ENCODE peak calls at places on chromosomes 1 and 21, in eight cellular contexts. One of them, this sample, is unnamed.

GRCh38 chr1:43934279-43934985 is 831 bp downstream of the ARTN start:
- DNase-seq in AG08396: peak; percentile 85
- DNase-seq in NCI-H1092: peak; percentile 67
- DNase-seq in T follicular helper cell: peak; percentile 18
- DNase-seq in stimulated activated CD4-positive, alpha-beta T cell treated with anti-CD3 and anti-CD28 coated beads, Interleukin-2, amount 100 ng/mL, for 48 hours: peak; percentile 65
- DNase-seq in stimulated activated CD8-positive, alpha-beta memory T cell treated with anti-CD3 and anti-CD28 coated beads, Interleukin-4, amount 100 ng/mL, for 1 hour: peak; percentile 27
- DNase-seq in NCI-H345: peak; percentile 57
- DNase-seq in HFF-Myc: no peak
- DNase-seq in this sample: peak; percentile 72

GRCh38 chr1:20405051-20405754 is 80.8 kb downstream of the CAMK2N1 start:
- DNase-seq in NCI-H345: no peak
- DNase-seq in NCI-H1092: no peak
- DNase-seq in stimulated activated CD4-positive, alpha-beta T cell treated with anti-CD3 and anti-CD28 coated beads, Interleukin-2, amount 100 ng/mL, for 48 hours: no peak
- DNase-seq in stimulated activated CD8-positive, alpha-beta memory T cell treated with anti-CD3 and anti-CD28 coated beads, Interleukin-4, amount 100 ng/mL, for 1 hour: no peak
- DNase-seq in HFF-Myc: no peak
- DNase-seq in T follicular helper cell: no peak
- DNase-seq in AG08396: no peak
- DNase-seq in this sample: no peak

GRCh38 chr1:193434319-193434718 is 247.9 kb upstream of the B3GALT2 start:
- DNase-seq in AG08396: peak; percentile 11
- DNase-seq in NCI-H345: no peak
- DNase-seq in stimulated activated CD8-positive, alpha-beta memory T cell treated with anti-CD3 and anti-CD28 coated beads, Interleukin-4, amount 100 ng/mL, for 1 hour: no peak
- DNase-seq in stimulated activated CD4-positive, alpha-beta T cell treated with anti-CD3 and anti-CD28 coated beads, Interleukin-2, amount 100 ng/mL, for 48 hours: no peak
- DNase-seq in NCI-H1092: no peak
- DNase-seq in T follicular helper cell: no peak
- DNase-seq in HFF-Myc: no peak
- DNase-seq in this sample: peak; percentile 91

GRCh38 chr1:5611855-5612254 is 380.4 kb downstream of the NPHP4 start:
- DNase-seq in NCI-H1092: no peak
- DNase-seq in AG08396: no peak
- DNase-seq in stimulated activated CD8-positive, alpha-beta memory T cell treated with anti-CD3 and anti-CD28 coated beads, Interleukin-4, amount 100 ng/mL, for 1 hour: no peak
- DNase-seq in stimulated activated CD4-positive, alpha-beta T cell treated with anti-CD3 and anti-CD28 coated beads, Interleukin-2, amount 100 ng/mL, for 48 hours: no peak
- DNase-seq in T follicular helper cell: no peak
- DNase-seq in NCI-H345: no peak
- DNase-seq in HFF-Myc: no peak
- DNase-seq in this sample: no peak

GRCh38 chr1:168531605-168532345 is 12.0 kb downstream of the XCL2 start:
- DNase-seq in T follicular helper cell: no peak
- DNase-seq in HFF-Myc: no peak
- DNase-seq in NCI-H1092: no peak
- DNase-seq in NCI-H345: peak; percentile 46
- DNase-seq in stimulated activated CD4-positive, alpha-beta T cell treated with anti-CD3 and anti-CD28 coated beads, Interleukin-2, amount 100 ng/mL, for 48 hours: no peak
- DNase-seq in stimulated activated CD8-positive, alpha-beta memory T cell treated with anti-CD3 and anti-CD28 coated beads, Interleukin-4, amount 100 ng/mL, for 1 hour: no peak
- DNase-seq in AG08396: no peak
- DNase-seq in this sample: no peak

GRCh38 chr21:37119421-37120218 is 46.6 kb downstream of the TTC3 start:
- DNase-seq in stimulated activated CD4-positive, alpha-beta T cell treated with anti-CD3 and anti-CD28 coated beads, Interleukin-2, amount 100 ng/mL, for 48 hours: no peak
- DNase-seq in stimulated activated CD8-positive, alpha-beta memory T cell treated with anti-CD3 and anti-CD28 coated beads, Interleukin-4, amount 100 ng/mL, for 1 hour: no peak
- DNase-seq in NCI-H345: peak; percentile 7
- DNase-seq in T follicular helper cell: no peak
- DNase-seq in NCI-H1092: no peak
- DNase-seq in HFF-Myc: no peak
- DNase-seq in AG08396: no peak
- DNase-seq in this sample: no peak

GRCh38 chr21:42666918-42667317 is 13.5 kb downstream of the PDE9A start:
- DNase-seq in stimulated activated CD4-positive, alpha-beta T cell treated with anti-CD3 and anti-CD28 coated beads, Interleukin-2, amount 100 ng/mL, for 48 hours: no peak
- DNase-seq in HFF-Myc: no peak
- DNase-seq in NCI-H1092: no peak
- DNase-seq in NCI-H345: no peak
- DNase-seq in T follicular helper cell: no peak
- DNase-seq in AG08396: no peak
- DNase-seq in stimulated activated CD8-positive, alpha-beta memory T cell treated with anti-CD3 and anti-CD28 coated beads, Interleukin-4, amount 100 ng/mL, for 1 hour: no peak
- DNase-seq in this sample: no peak

GRCh38 chr1:164982545-164982944 is 374.0 kb downstream of the LMX1A start:
- DNase-seq in HFF-Myc: no peak
- DNase-seq in T follicular helper cell: no peak
- DNase-seq in NCI-H1092: no peak
- DNase-seq in stimulated activated CD4-positive, alpha-beta T cell treated with anti-CD3 and anti-CD28 coated beads, Interleukin-2, amount 100 ng/mL, for 48 hours: no peak
- DNase-seq in NCI-H345: no peak
- DNase-seq in stimulated activated CD8-positive, alpha-beta memory T cell treated with anti-CD3 and anti-CD28 coated beads, Interleukin-4, amount 100 ng/mL, for 1 hour: no peak
- DNase-seq in AG08396: no peak
- DNase-seq in this sample: no peak

GRCh38 chr1:158039380-158039779 is 45.9 kb downstream of the KIRREL1 start:
- DNase-seq in NCI-H1092: no peak
- DNase-seq in HFF-Myc: no peak
- DNase-seq in stimulated activated CD4-positive, alpha-beta T cell treated with anti-CD3 and anti-CD28 coated beads, Interleukin-2, amount 100 ng/mL, for 48 hours: no peak
- DNase-seq in AG08396: no peak
- DNase-seq in stimulated activated CD8-positive, alpha-beta memory T cell treated with anti-CD3 and anti-CD28 coated beads, Interleukin-4, amount 100 ng/mL, for 1 hour: no peak
- DNase-seq in T follicular helper cell: no peak
- DNase-seq in NCI-H345: no peak
- DNase-seq in this sample: no peak

GRCh38 chr1:91608876-91609275 is 108.2 kb downstream of the CDC7 start:
- DNase-seq in T follicular helper cell: no peak
- DNase-seq in NCI-H345: no peak
- DNase-seq in stimulated activated CD4-positive, alpha-beta T cell treated with anti-CD3 and anti-CD28 coated beads, Interleukin-2, amount 100 ng/mL, for 48 hours: no peak
- DNase-seq in stimulated activated CD8-positive, alpha-beta memory T cell treated with anti-CD3 and anti-CD28 coated beads, Interleukin-4, amount 100 ng/mL, for 1 hour: no peak
- DNase-seq in AG08396: peak; percentile 39
- DNase-seq in HFF-Myc: no peak
- DNase-seq in NCI-H1092: no peak
- DNase-seq in this sample: peak; percentile 39

GRCh38 chr1:10520952-10521351 is 46.2 kb downstream of the PEX14 start:
- DNase-seq in stimulated activated CD8-positive, alpha-beta memory T cell treated with anti-CD3 and anti-CD28 coated beads, Interleukin-4, amount 100 ng/mL, for 1 hour: no peak
- DNase-seq in AG08396: no peak
- DNase-seq in T follicular helper cell: no peak
- DNase-seq in NCI-H345: no peak
- DNase-seq in NCI-H1092: no peak
- DNase-seq in HFF-Myc: no peak
- DNase-seq in stimulated activated CD4-positive, alpha-beta T cell treated with anti-CD3 and anti-CD28 coated beads, Interleukin-2, amount 100 ng/mL, for 48 hours: no peak
- DNase-seq in this sample: no peak

GRCh38 chr1:117146570-117147340 is 25.2 kb upstream of the TRIM45 start:
- DNase-seq in stimulated activated CD8-positive, alpha-beta memory T cell treated with anti-CD3 and anti-CD28 coated beads, Interleukin-4, amount 100 ng/mL, for 1 hour: no peak
- DNase-seq in NCI-H1092: no peak
- DNase-seq in NCI-H345: peak; percentile 6
- DNase-seq in HFF-Myc: peak; percentile 59
- DNase-seq in T follicular helper cell: no peak
- DNase-seq in AG08396: peak; percentile 57
- DNase-seq in stimulated activated CD4-positive, alpha-beta T cell treated with anti-CD3 and anti-CD28 coated beads, Interleukin-2, amount 100 ng/mL, for 48 hours: no peak
- DNase-seq in this sample: peak; percentile 91

GRCh38 chr1:41444796-41445195 is 39.7 kb downstream of the EDN2 start:
- DNase-seq in NCI-H1092: no peak
- DNase-seq in HFF-Myc: no peak
- DNase-seq in stimulated activated CD8-positive, alpha-beta memory T cell treated with anti-CD3 and anti-CD28 coated beads, Interleukin-4, amount 100 ng/mL, for 1 hour: no peak
- DNase-seq in stimulated activated CD4-positive, alpha-beta T cell treated with anti-CD3 and anti-CD28 coated beads, Interleukin-2, amount 100 ng/mL, for 48 hours: no peak
- DNase-seq in T follicular helper cell: no peak
- DNase-seq in AG08396: no peak
- DNase-seq in NCI-H345: no peak
- DNase-seq in this sample: no peak

GRCh38 chr1:32496127-32496526 is 31.3 kb downstream of the ZBTB8B start:
- DNase-seq in HFF-Myc: no peak
- DNase-seq in NCI-H1092: no peak
- DNase-seq in AG08396: no peak
- DNase-seq in stimulated activated CD4-positive, alpha-beta T cell treated with anti-CD3 and anti-CD28 coated beads, Interleukin-2, amount 100 ng/mL, for 48 hours: no peak
- DNase-seq in T follicular helper cell: no peak
- DNase-seq in stimulated activated CD8-positive, alpha-beta memory T cell treated with anti-CD3 and anti-CD28 coated beads, Interleukin-4, amount 100 ng/mL, for 1 hour: no peak
- DNase-seq in NCI-H345: no peak
- DNase-seq in this sample: peak; percentile 83

GRCh38 chr1:153312569-153313186 is at the start of gene PGLYRP3:
- DNase-seq in HFF-Myc: no peak
- DNase-seq in T follicular helper cell: no peak
- DNase-seq in NCI-H345: peak; percentile 29
- DNase-seq in stimulated activated CD8-positive, alpha-beta memory T cell treated with anti-CD3 and anti-CD28 coated beads, Interleukin-4, amount 100 ng/mL, for 1 hour: no peak
- DNase-seq in NCI-H1092: no peak
- DNase-seq in AG08396: no peak
- DNase-seq in stimulated activated CD4-positive, alpha-beta T cell treated with anti-CD3 and anti-CD28 coated beads, Interleukin-2, amount 100 ng/mL, for 48 hours: no peak
- DNase-seq in this sample: no peak

GRCh38 chr1:89790592-89790991 is 30.2 kb upstream of the LRRC8D start:
- DNase-seq in stimulated activated CD4-positive, alpha-beta T cell treated with anti-CD3 and anti-CD28 coated beads, Interleukin-2, amount 100 ng/mL, for 48 hours: no peak
- DNase-seq in T follicular helper cell: no peak
- DNase-seq in NCI-H345: no peak
- DNase-seq in NCI-H1092: no peak
- DNase-seq in AG08396: no peak
- DNase-seq in stimulated activated CD8-positive, alpha-beta memory T cell treated with anti-CD3 and anti-CD28 coated beads, Interleukin-4, amount 100 ng/mL, for 1 hour: no peak
- DNase-seq in HFF-Myc: no peak
- DNase-seq in this sample: no peak

GRCh38 chr1:30284226-30284625 is 439.2 kb downstream of the MATN1 start:
- DNase-seq in NCI-H1092: no peak
- DNase-seq in stimulated activated CD8-positive, alpha-beta memory T cell treated with anti-CD3 and anti-CD28 coated beads, Interleukin-4, amount 100 ng/mL, for 1 hour: no peak
- DNase-seq in T follicular helper cell: no peak
- DNase-seq in NCI-H345: no peak
- DNase-seq in HFF-Myc: no peak
- DNase-seq in AG08396: no peak
- DNase-seq in stimulated activated CD4-positive, alpha-beta T cell treated with anti-CD3 and anti-CD28 coated beads, Interleukin-2, amount 100 ng/mL, for 48 hours: no peak
- DNase-seq in this sample: no peak

GRCh38 chr1:56644064-56644940 is 812 bp upstream of the PRKAA2 start:
- DNase-seq in T follicular helper cell: no peak
- DNase-seq in HFF-Myc: no peak
- DNase-seq in AG08396: peak; percentile 30
- DNase-seq in stimulated activated CD4-positive, alpha-beta T cell treated with anti-CD3 and anti-CD28 coated beads, Interleukin-2, amount 100 ng/mL, for 48 hours: no peak
- DNase-seq in stimulated activated CD8-positive, alpha-beta memory T cell treated with anti-CD3 and anti-CD28 coated beads, Interleukin-4, amount 100 ng/mL, for 1 hour: no peak
- DNase-seq in NCI-H345: peak; percentile 45
- DNase-seq in NCI-H1092: no peak
- DNase-seq in this sample: peak; percentile 45

GRCh38 chr1:244276646-244277045 is 175.1 kb downstream of the ADSS2 start:
- DNase-seq in stimulated activated CD4-positive, alpha-beta T cell treated with anti-CD3 and anti-CD28 coated beads, Interleukin-2, amount 100 ng/mL, for 48 hours: no peak
- DNase-seq in NCI-H1092: no peak
- DNase-seq in NCI-H345: no peak
- DNase-seq in HFF-Myc: no peak
- DNase-seq in T follicular helper cell: no peak
- DNase-seq in stimulated activated CD8-positive, alpha-beta memory T cell treated with anti-CD3 and anti-CD28 coated beads, Interleukin-4, amount 100 ng/mL, for 1 hour: no peak
- DNase-seq in AG08396: no peak
- DNase-seq in this sample: no peak